ENCODE peak calls at places on chromosomes 6 and 20, in five cellular contexts. One of them, this sample, is unnamed. For H3K9me3, the result is how much of the 10 kb centered on the place peaks cover.

GRCh38 chr20:38227578-38228360 is 32.8 kb downstream of the KIAA1755 start:
- DNase-seq in kidney: no peak
- DNase-seq in psoas muscle: no peak
- DNase-seq in OCI-LY7: no peak
- DNase-seq in tibial nerve: no peak
- DNase-seq in this sample: no peak

GRCh38 chr20:32775240-32775991 is 13.2 kb downstream of the DNMT3B start:
- DNase-seq in OCI-LY7: no peak
- DNase-seq in kidney: no peak
- DNase-seq in tibial nerve: no peak
- DNase-seq in psoas muscle: no peak
- DNase-seq in this sample: no peak

GRCh38 chr6:75204959-75205775 is 686 bp downstream of the COL12A1 start:
- DNase-seq in OCI-LY7: no peak
- DNase-seq in kidney: peak
- DNase-seq in tibial nerve: peak
- DNase-seq in psoas muscle: peak
- DNase-seq in this sample: no peak

GRCh38 chr6:111407686-111408085 is 75.3 kb downstream of the REV3L start:
- DNase-seq in psoas muscle: no peak
- DNase-seq in kidney: no peak
- DNase-seq in tibial nerve: no peak
- DNase-seq in OCI-LY7: no peak
- DNase-seq in this sample: no peak

GRCh38 chr20:36579996-36580545 is 6.7 kb downstream of the TGIF2 start:
- DNase-seq in tibial nerve: no peak
- DNase-seq in kidney: no peak
- DNase-seq in OCI-LY7: no peak
- DNase-seq in psoas muscle: no peak
- DNase-seq in this sample: no peak

GRCh38 chr6:16626650-16627049 is 134.6 kb downstream of the ATXN1 start:
- DNase-seq in psoas muscle: no peak
- DNase-seq in OCI-LY7: no peak
- DNase-seq in kidney: no peak
- DNase-seq in tibial nerve: no peak
- DNase-seq in this sample: no peak

GRCh38 chr6:38283734-38284362 is 355.9 kb downstream of the BTBD9 start:
- DNase-seq in tibial nerve: no peak
- DNase-seq in kidney: no peak
- DNase-seq in psoas muscle: no peak
- DNase-seq in OCI-LY7: no peak
- DNase-seq in this sample: no peak

GRCh38 chr6:111367393-111368088 is 115.5 kb downstream of the REV3L start:
- DNase-seq in kidney: no peak
- DNase-seq in OCI-LY7: no peak
- DNase-seq in tibial nerve: no peak
- DNase-seq in psoas muscle: no peak
- DNase-seq in this sample: no peak

GRCh38 chr20:41232971-41233926 is 84.3 kb downstream of the ZHX3 start:
- DNase-seq in tibial nerve: no peak
- DNase-seq in kidney: no peak
- DNase-seq in psoas muscle: no peak
- DNase-seq in OCI-LY7: no peak
- DNase-seq in this sample: no peak

GRCh38 chr20:34269996-34270627 is 28.9 kb downstream of the ASIP start:
- DNase-seq in tibial nerve: no peak
- DNase-seq in OCI-LY7: no peak
- DNase-seq in psoas muscle: no peak
- DNase-seq in kidney: no peak
- DNase-seq in this sample: no peak

GRCh38 chr6:26501482-26501986 is 1.4 kb downstream of the BTN1A1 start:
- DNase-seq in psoas muscle: peak
- DNase-seq in OCI-LY7: no peak
- DNase-seq in kidney: peak
- DNase-seq in tibial nerve: no peak
- DNase-seq in this sample: no peak

GRCh38 chr6:75932067-75932466 is 140.4 kb downstream of the IMPG1 start:
- DNase-seq in tibial nerve: no peak
- DNase-seq in psoas muscle: no peak
- DNase-seq in OCI-LY7: peak
- DNase-seq in kidney: no peak
- DNase-seq in this sample: peak

GRCh38 chr6:52634211-52634610 is 36.7 kb upstream of the TMEM14A start:
- DNase-seq in tibial nerve: no peak
- DNase-seq in OCI-LY7: no peak
- DNase-seq in psoas muscle: no peak
- DNase-seq in kidney: no peak
- DNase-seq in this sample: no peak

GRCh38 chr6:56851104-56851503 is 103.8 kb upstream of the BEND6 start:
- DNase-seq in OCI-LY7: no peak
- DNase-seq in kidney: no peak
- DNase-seq in tibial nerve: no peak
- DNase-seq in psoas muscle: no peak
- DNase-seq in this sample: no peak

GRCh38 chr6:116400376-116400775 is 29.6 kb downstream of the DSE start:
- DNase-seq in psoas muscle: no peak
- DNase-seq in kidney: no peak
- DNase-seq in OCI-LY7: no peak
- DNase-seq in tibial nerve: no peak
- DNase-seq in this sample: no peak

GRCh38 chr6:75109025-75109424 is 96.8 kb downstream of the COL12A1 start:
- DNase-seq in psoas muscle: no peak
- DNase-seq in OCI-LY7: no peak
- DNase-seq in tibial nerve: no peak
- DNase-seq in kidney: no peak
- DNase-seq in this sample: no peak

GRCh38 chr20:3532089-3532615 is 61.3 kb downstream of the ATRN start:
- DNase-seq in psoas muscle: no peak
- DNase-seq in kidney: no peak
- DNase-seq in OCI-LY7: no peak
- DNase-seq in tibial nerve: no peak
- DNase-seq in this sample: no peak

GRCh38 chr20:56676679-56677078 is 47.6 kb downstream of the TFAP2C start:
- DNase-seq in kidney: no peak
- DNase-seq in psoas muscle: no peak
- DNase-seq in OCI-LY7: no peak
- DNase-seq in tibial nerve: no peak
- DNase-seq in this sample: no peak

GRCh38 chr6:14596410-14596809 is 478.8 kb downstream of the CD83 start:
- DNase-seq in OCI-LY7: no peak
- DNase-seq in tibial nerve: no peak
- DNase-seq in psoas muscle: no peak
- DNase-seq in kidney: no peak
- DNase-seq in this sample: no peak

GRCh38 chr20:8018928-8019177 is 708 bp downstream of the TMX4 start:
- DNase-seq in psoas muscle: no peak
- DNase-seq in tibial nerve: no peak
- DNase-seq in OCI-LY7: no peak
- DNase-seq in kidney: no peak
- DNase-seq in this sample: no peak

GRCh38 chr6:116070990-116071389 is 10.3 kb upstream of the FRK start:
- DNase-seq in psoas muscle: no peak
- DNase-seq in OCI-LY7: no peak
- DNase-seq in kidney: no peak
- DNase-seq in tibial nerve: no peak
- DNase-seq in this sample: no peak

GRCh38 chr6:14452567-14453527 is 335.3 kb downstream of the CD83 start:
- DNase-seq in kidney: no peak
- DNase-seq in psoas muscle: no peak
- DNase-seq in tibial nerve: no peak
- DNase-seq in OCI-LY7: no peak
- DNase-seq in this sample: no peak

GRCh38 chr20:47454298-47455132 is 47.2 kb upstream of the NCOA3 start:
- DNase-seq in kidney: peak
- DNase-seq in psoas muscle: no peak
- DNase-seq in OCI-LY7: peak
- DNase-seq in tibial nerve: no peak
- DNase-seq in this sample: no peak

GRCh38 chr6:98657764-98658163 is 176.6 kb upstream of the POU3F2 start:
- DNase-seq in kidney: no peak
- DNase-seq in OCI-LY7: peak
- DNase-seq in tibial nerve: no peak
- DNase-seq in psoas muscle: no peak
- DNase-seq in this sample: no peak

GRCh38 chr20:34798871-34799270 is 26.6 kb downstream of the NCOA6 start:
- DNase-seq in tibial nerve: no peak
- DNase-seq in psoas muscle: no peak
- DNase-seq in OCI-LY7: no peak
- DNase-seq in kidney: no peak
- DNase-seq in this sample: no peak

GRCh38 chr6:93318127-93318526 is 101.2 kb downstream of the EPHA7 start:
- DNase-seq in tibial nerve: no peak
- DNase-seq in kidney: no peak
- DNase-seq in psoas muscle: no peak
- DNase-seq in OCI-LY7: no peak
- DNase-seq in this sample: no peak

DNA sequence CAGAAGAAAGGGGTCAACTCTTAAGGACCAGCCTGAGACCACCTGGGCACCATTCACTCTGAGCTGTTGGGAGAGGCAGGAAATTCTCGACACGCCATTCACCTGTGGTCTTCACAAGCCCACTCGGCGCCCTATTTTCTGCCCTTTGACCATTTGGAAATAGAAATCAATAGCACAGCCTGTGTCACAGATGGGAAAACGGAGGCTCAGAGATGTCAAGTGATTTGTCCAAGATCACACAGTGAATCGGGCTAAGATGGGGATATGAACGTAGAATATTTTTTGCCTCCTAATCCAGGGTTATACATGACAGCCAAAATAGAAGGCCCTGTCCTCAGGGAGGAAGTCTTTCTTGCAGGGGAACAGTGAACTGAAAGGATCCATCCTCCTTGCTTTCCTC is 3.0 kb upstream of the APOBEC2 start:
- DNase-seq in tibial nerve: no peak
- DNase-seq in psoas muscle: no peak
- DNase-seq in OCI-LY7: no peak
- DNase-seq in kidney: no peak
- DNase-seq in this sample: no peak
- H3K27ac ChIP-seq in tibial nerve: no peak
- H3K27ac ChIP-seq in psoas muscle: peak
- H3K27ac ChIP-seq in OCI-LY7: no peak
- H3K27ac ChIP-seq in kidney: no peak
- H3K27ac ChIP-seq in this sample: no peak

GRCh38 chr20:29296256-29297230 is 1960.9 kb upstream of the DEFB115 start:
- DNase-seq in psoas muscle: peak
- DNase-seq in tibial nerve: no peak
- DNase-seq in OCI-LY7: no peak
- DNase-seq in kidney: no peak
- DNase-seq in this sample: no peak
- H3K9me3 ChIP-seq in psoas muscle: under half
- H3K9me3 ChIP-seq in tibial nerve: under half
- H3K9me3 ChIP-seq in OCI-LY7: under half
- H3K9me3 ChIP-seq in kidney: under half
- H3K9me3 ChIP-seq in this sample: under half

DNA sequence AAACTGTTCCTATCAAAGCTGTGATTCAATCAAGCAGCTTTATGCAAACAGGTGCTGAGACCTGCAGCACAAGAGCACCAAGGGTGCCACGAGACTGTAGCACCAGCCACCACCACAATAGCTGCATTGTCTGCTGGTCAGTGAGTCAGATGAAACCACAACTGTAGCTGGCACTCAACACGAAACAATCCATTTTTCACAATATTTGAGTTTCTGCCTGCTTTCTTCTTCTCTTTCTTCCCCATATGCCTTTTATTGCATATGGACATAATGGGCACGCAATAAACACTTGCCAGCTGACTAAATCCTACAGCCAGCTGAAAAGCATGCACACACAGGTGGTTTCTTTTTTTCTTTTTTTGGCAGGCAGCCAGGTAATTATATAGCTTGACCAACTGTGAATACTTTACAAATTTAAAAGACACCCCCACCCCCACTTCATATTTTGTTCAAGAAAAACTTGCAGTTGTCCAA is 16.6 kb downstream of the SLC2A12 start:
- DNase-seq in tibial nerve: no peak
- DNase-seq in OCI-LY7: peak
- DNase-seq in kidney: no peak
- DNase-seq in psoas muscle: no peak
- DNase-seq in this sample: no peak
- H3K27ac ChIP-seq in tibial nerve: no peak
- H3K27ac ChIP-seq in OCI-LY7: peak
- H3K27ac ChIP-seq in kidney: no peak
- H3K27ac ChIP-seq in psoas muscle: no peak
- H3K27ac ChIP-seq in this sample: no peak

GRCh38 chr6:167553716-167554115 is 228.8 kb downstream of the TTLL2 start:
- DNase-seq in kidney: no peak
- DNase-seq in tibial nerve: no peak
- DNase-seq in OCI-LY7: no peak
- DNase-seq in psoas muscle: no peak
- DNase-seq in this sample: no peak

GRCh38 chr6:167552961-167553360 is 228.1 kb downstream of the TTLL2 start:
- DNase-seq in OCI-LY7: no peak
- DNase-seq in tibial nerve: no peak
- DNase-seq in kidney: no peak
- DNase-seq in psoas muscle: no peak
- DNase-seq in this sample: no peak

GRCh38 chr6:167549187-167549586 is 224.3 kb downstream of the TTLL2 start:
- DNase-seq in kidney: no peak
- DNase-seq in psoas muscle: no peak
- DNase-seq in OCI-LY7: no peak
- DNase-seq in tibial nerve: no peak
- DNase-seq in this sample: no peak

GRCh38 chr6:167550936-167551633 is 226.2 kb downstream of the TTLL2 start:
- DNase-seq in kidney: peak
- DNase-seq in tibial nerve: peak
- DNase-seq in psoas muscle: peak
- DNase-seq in OCI-LY7: no peak
- DNase-seq in this sample: no peak

DNA sequence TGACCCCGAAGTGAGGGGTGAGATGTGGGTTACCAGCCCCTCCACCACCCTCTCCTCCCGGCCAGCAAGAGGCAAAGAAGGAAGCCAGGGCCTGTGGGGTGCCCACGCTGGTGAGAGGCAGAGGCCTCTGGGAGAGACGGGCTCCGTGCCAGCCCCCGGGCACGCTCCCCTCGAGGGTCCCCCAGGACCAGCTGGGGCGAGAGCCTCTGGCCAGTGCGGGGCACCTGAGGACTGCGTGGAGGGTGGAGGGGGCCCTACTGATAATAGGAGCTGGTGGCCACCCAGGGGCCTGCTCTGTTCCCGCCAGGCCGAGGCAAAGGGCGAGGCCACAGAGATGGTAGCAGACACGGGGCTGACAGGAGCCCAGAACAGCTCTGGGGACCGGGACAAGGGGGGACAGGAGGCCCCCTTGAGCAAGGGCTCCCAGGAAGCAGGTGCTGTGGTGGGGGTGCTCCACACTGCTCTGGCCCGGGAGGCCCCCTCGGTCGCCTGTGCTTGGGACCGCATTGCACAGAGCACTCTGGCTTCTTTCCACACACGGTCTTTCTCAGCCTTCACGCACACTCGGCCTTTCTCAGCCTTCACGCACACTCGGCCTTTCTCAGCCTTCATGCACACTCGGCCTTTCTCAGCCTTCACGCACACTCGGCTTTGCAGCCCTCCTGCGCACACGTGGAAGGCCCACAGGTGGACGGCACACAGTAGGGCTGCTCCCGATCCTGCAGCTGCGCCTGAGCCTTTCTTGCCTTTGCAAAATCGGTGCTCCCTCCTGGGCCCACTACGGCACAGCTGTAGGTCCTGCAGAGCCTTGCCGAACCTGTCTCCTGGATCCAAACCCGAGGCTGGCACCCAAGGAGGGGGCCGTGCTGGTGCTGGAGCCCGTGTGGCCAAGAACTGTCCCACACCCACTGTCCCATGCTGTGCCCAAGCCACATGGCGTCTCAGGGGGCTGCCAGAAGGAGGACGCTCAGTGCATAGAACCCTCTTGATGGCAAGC is 227.0 kb downstream of the TTLL2 start:
- DNase-seq in kidney: no peak
- DNase-seq in tibial nerve: no peak
- DNase-seq in psoas muscle: no peak
- DNase-seq in OCI-LY7: no peak
- DNase-seq in this sample: no peak
- H3K9me3 ChIP-seq in kidney: under half
- H3K9me3 ChIP-seq in tibial nerve: under half
- H3K9me3 ChIP-seq in psoas muscle: under half
- H3K9me3 ChIP-seq in OCI-LY7: under half
- H3K9me3 ChIP-seq in this sample: under half

This sample was measured in iPS DF 6.9.